ENCODE peak calls at places on chromosomes 5 and 9, in ten cellular contexts. V, U, D, X, G, I, H, A, C and R are unnamed samples.

GRCh38 chr5:36529142-36529541 is 77.3 kb upstream of the SLC1A3 start:
- DNase-seq in V (no peak), U (no peak), D (no peak), X (no peak), G (no peak), I (no peak), H (no peak), A (no peak), C (no peak), R (no peak)

GRCh38 chr5:126015244-126016054 is 407.8 kb upstream of the GRAMD2B start:
- DNase-seq in V (no peak), U (peak), D (peak), X (peak), G (no peak), I (no peak), H (no peak), A (no peak), C (no peak), R (peak)

GRCh38 chr9:91408475-91408874 is 15.2 kb downstream of the NFIL3 start:
- DNase-seq in V (no peak), U (no peak), D (peak), X (no peak), G (no peak), I (no peak), H (no peak), A (no peak), C (peak), R (no peak)

GRCh38 chr5:88244686-88245085 is 24.0 kb downstream of the TMEM161B start:
- DNase-seq in V (no peak), U (peak), D (peak), X (no peak), G (no peak), I (no peak), H (no peak), A (no peak), C (no peak), R (no peak)

GRCh38 chr9:86734762-86735161 is 212.5 kb downstream of the GAS1 start:
- DNase-seq in V (no peak), U (no peak), D (peak), X (no peak), G (no peak), I (no peak), H (no peak), A (no peak), C (peak), R (peak)

GRCh38 chr9:5671711-5672353 is 42.9 kb downstream of the RIC1 start:
- DNase-seq in V (no peak), U (peak), D (peak), X (peak), G (no peak), I (no peak), H (no peak), A (no peak), C (no peak), R (no peak)

GRCh38 chr5:175749591-175749990 is 91.7 kb downstream of the HRH2 start:
- DNase-seq in V (no peak), U (no peak), D (no peak), X (no peak), G (no peak), I (no peak), H (no peak), A (no peak), C (no peak), R (no peak)

GRCh38 chr5:179110528-179110927 is 50.4 kb downstream of the ZNF354C start:
- DNase-seq in V (peak), U (no peak), D (no peak), X (no peak), G (no peak), I (no peak), H (no peak), A (no peak), C (no peak), R (no peak)

GRCh38 chr5:41921874-41922273 is 3.2 kb upstream of the FBXO4 start:
- DNase-seq in V (no peak), U (peak), D (peak), X (peak), G (no peak), I (no peak), H (no peak), A (no peak), C (no peak), R (peak)

GRCh38 chr5:171418982-171419662 is at the start of gene FGF18:
- DNase-seq in V (peak), U (peak), D (peak), X (peak), G (peak), I (no peak), H (no peak), A (peak), C (peak), R (peak)

GRCh38 chr9:101269596-101270324 is 115.0 kb downstream of the BAAT start:
- DNase-seq in V (no peak), U (no peak), D (no peak), X (no peak), G (no peak), I (no peak), H (no peak), A (no peak), C (no peak), R (no peak)

GRCh38 chr9:90613502-90613901 is 29.1 kb downstream of the DIRAS2 start:
- DNase-seq in V (no peak), U (no peak), D (no peak), X (no peak), G (no peak), I (no peak), H (no peak), A (no peak), C (no peak), R (no peak)

GRCh38 chr9:130663258-130664171 is 879 bp upstream of the PRDM12 start:
- DNase-seq in V (no peak), U (peak), D (peak), X (no peak), G (no peak), I (no peak), H (no peak), A (no peak), C (peak), R (no peak)